ENCODE peak calls at places on chromosomes 16 and 17, in five cellular contexts. C is iPS-NIHi11; P is activated T-cell treated with anti-CD3 and anti-CD28 coated beads, Interleukin-2, amount 50 U/mL, for 72 hours; W is HTR-8/SVneo; B is AG08395. A is an unnamed sample.

GRCh38 chr17:15999974-16000827 is 577 bp downstream of the TTC19 start:
- DNase-seq in C (peak), P (peak), W (peak), B (peak), A (no peak)

GRCh38 chr16:77812856-77813523 is 24.6 kb downstream of the VAT1L start:
- DNase-seq in C (no peak), P (no peak), W (no peak), B (peak), A (no peak)

GRCh38 chr16:55053071-55053415 is 122.4 kb downstream of the IRX5 start:
- DNase-seq in C (no peak), P (no peak), W (no peak), B (no peak), A (no peak)

GRCh38 chr16:57797216-57797525 is 5.1 kb downstream of the KIFC3 start:
- DNase-seq in C (no peak), P (no peak), W (no peak), B (no peak), A (no peak)

GRCh38 chr17:6065351-6065750 is 4.8 kb upstream of the WSCD1 start:
- DNase-seq in C (no peak), P (no peak), W (no peak), B (no peak), A (no peak)

GRCh38 chr17:57585341-57586098 is 159.6 kb downstream of the CCDC182 start:
- DNase-seq in C (no peak), P (no peak), W (no peak), B (no peak), A (no peak)

GRCh38 chr16:78474762-78475161 is 375.3 kb downstream of the WWOX start:
- DNase-seq in C (no peak), P (no peak), W (no peak), B (no peak), A (no peak)

GRCh38 chr16:84324439-84325262 is 30.0 kb downstream of the WFDC1 start:
- DNase-seq in C (no peak), P (no peak), W (no peak), B (peak), A (no peak)

GRCh38 chr17:31318298-31319190 is 2.9 kb downstream of the EVI2A start:
- DNase-seq in C (no peak), P (peak), W (no peak), B (no peak), A (peak)

GRCh38 chr17:28396635-28397239 is 9.3 kb downstream of the SLC46A1 start:
- DNase-seq in C (no peak), P (no peak), W (no peak), B (no peak), A (no peak)

GRCh38 chr16:14298374-14299122 is 227.4 kb downstream of the MRTFB start:
- DNase-seq in C (no peak), P (no peak), W (no peak), B (no peak), A (no peak)

GRCh38 chr17:81651692-81652091 is 4.7 kb downstream of the PDE6G start:
- DNase-seq in C (peak), P (no peak), W (peak), B (peak), A (peak)

GRCh38 chr17:21193031-21193430 is 20.9 kb downstream of the TMEM11 start:
- DNase-seq in C (no peak), P (peak), W (no peak), B (no peak), A (no peak)

GRCh38 chr17:30541802-30542201 is 64.6 kb downstream of the GOSR1 start:
- DNase-seq in C (no peak), P (no peak), W (no peak), B (no peak), A (no peak)

GRCh38 chr16:27164280-27164837 is 39.0 kb upstream of the KDM8 start:
- DNase-seq in C (no peak), P (no peak), W (no peak), B (no peak), A (no peak)

GRCh38 chr16:2962334-2963073 is 1.6 kb upstream of the KREMEN2 start:
- DNase-seq in C (no peak), P (no peak), W (no peak), B (no peak), A (no peak)

GRCh38 chr16:29686740-29687327 is 7.9 kb downstream of the QPRT start:
- DNase-seq in C (peak), P (no peak), W (no peak), B (no peak), A (no peak)

GRCh38 chr16:88533945-88534641 is 36.1 kb upstream of the ZC3H18 start:
- DNase-seq in C (peak), P (peak), W (peak), B (peak), A (peak)